ENCODE peak calls at places on chromosomes 16 and 17, in eight cellular contexts. R is vagina; E is aorta; Y is CD4-positive, alpha-beta memory T cell; C is BE2C; W is body of pancreas; L is astrocyte; G is psoas muscle. M is an unnamed sample.

GRCh38 chr16:11190585-11191565 is 65.1 kb downstream of the SOCS1 start:
- DNase-seq in E (no peak), G (no peak), L (peak; percentile 27), W (no peak), Y (no peak), R (no peak), C (no peak), M (no peak)

GRCh38 chr16:14325502-14325901 is 254.4 kb downstream of the MRTFB start:
- DNase-seq in C (no peak), L (no peak), W (no peak), Y (no peak), G (no peak), R (no peak), E (no peak), M (no peak)

GRCh38 chr16:11740567-11740966 is 2.1 kb downstream of the TXNDC11 start:
- DNase-seq in G (no peak), L (no peak), E (no peak), C (no peak), R (no peak), W (no peak), Y (no peak), M (no peak)

GRCh38 chr16:57634171-57634570 is 5.7 kb downstream of the ADGRG1 start:
- DNase-seq in L (no peak), W (no peak), Y (no peak), R (no peak), C (no peak), G (no peak), E (no peak), M (no peak)

GRCh38 chr16:87034317-87034716 is 282.9 kb downstream of the C16orf95 start:
- DNase-seq in C (no peak), L (no peak), R (no peak), Y (no peak), W (no peak), E (no peak), G (no peak), M (no peak)

GRCh38 chr17:2266045-2266864 is 37.3 kb downstream of the SMG6 start:
- DNase-seq in Y (peak; percentile 97), C (no peak), G (no peak), W (peak; percentile 49), R (no peak), L (no peak), E (no peak), M (peak; percentile 78)

GRCh38 chr17:12512712-12513355 is 152.9 kb upstream of the MYOCD start:
- DNase-seq in E (no peak), G (no peak), Y (no peak), R (no peak), L (peak; percentile 54), W (no peak), C (no peak), M (no peak)

GRCh38 chr17:1834378-1835149 is 4.8 kb downstream of the RPA1 start:
- DNase-seq in Y (no peak), W (no peak), E (no peak), G (no peak), C (no peak), L (no peak), R (no peak), M (no peak)

GRCh38 chr17:81906476-81907218 is 4.6 kb downstream of the PCYT2 start:
- DNase-seq in R (no peak), L (no peak), W (no peak), Y (no peak), C (no peak), G (no peak), E (no peak), M (no peak)

GRCh38 chr16:65789148-65789545 is 577.3 kb upstream of the CDH5 start:
- DNase-seq in E (no peak), W (no peak), L (no peak), G (no peak), R (no peak), Y (no peak), C (no peak), M (no peak)

GRCh38 chr17:76011951-76012350 is 11.3 kb downstream of the CDK3 start:
- DNase-seq in Y (no peak), W (no peak), L (no peak), C (no peak), E (no peak), R (no peak), G (no peak), M (no peak)

GRCh38 chr17:3828151-3828851 is 17.7 kb downstream of the NCBP3 start:
- DNase-seq in C (no peak), G (no peak), E (no peak), Y (no peak), R (no peak), L (peak; percentile 52), W (no peak), M (no peak)

GRCh38 chr16:31064882-31065461 is 9.1 kb downstream of the ZNF668 start:
- DNase-seq in W (peak; percentile 56), E (peak; percentile 72), R (no peak), Y (no peak), L (peak; percentile 94), G (peak; percentile 84), C (peak; percentile 82), M (no peak)

GRCh38 chr17:50440172-50440837 is 14.3 kb downstream of the ACSF2 start:
- DNase-seq in G (no peak), L (no peak), R (no peak), E (no peak), W (peak; percentile 56), Y (no peak), C (no peak), M (no peak)

GRCh38 chr17:6752068-6752909 is 3.6 kb upstream of the XAF1 start:
- DNase-seq in Y (no peak), R (no peak), C (no peak), W (peak; percentile 72), G (peak; percentile 53), E (peak; percentile 78), L (peak; percentile 100), M (no peak)

GRCh38 chr17:794876-795275 is 12.7 kb downstream of the MRM3 start:
- DNase-seq in Y (no peak), W (peak; percentile 96), G (peak; percentile 93), L (peak; percentile 36), C (peak; percentile 60), E (peak; percentile 88), R (peak; percentile 91), M (peak; percentile 10)

GRCh38 chr17:6496636-6497441 is 52.6 kb downstream of the PIMREG start:
- DNase-seq in W (no peak), Y (no peak), R (no peak), G (peak; percentile 15), L (no peak), C (no peak), E (no peak), M (no peak)

GRCh38 chr17:49076575-49077384 is 55.8 kb upstream of the B4GALNT2 start:
- DNase-seq in C (no peak), L (peak; percentile 89), G (no peak), R (no peak), Y (no peak), W (no peak), E (no peak), M (no peak)

GRCh38 chr16:73616186-73616585 is 568.3 kb upstream of the ZFHX3 start:
- DNase-seq in C (no peak), G (no peak), R (no peak), Y (no peak), W (no peak), L (no peak), E (no peak), M (no peak)

GRCh38 chr16:31200821-31201510 is 1.6 kb downstream of the PYCARD start:
- DNase-seq in L (no peak), C (no peak), E (peak; percentile 44), G (no peak), Y (peak; percentile 76), W (no peak), R (no peak), M (peak; percentile 26)

GRCh38 chr17:76992911-76993310 is 124.7 kb downstream of the MGAT5B start:
- DNase-seq in L (no peak), Y (no peak), E (no peak), C (peak; percentile 43), R (no peak), W (no peak), G (no peak), M (no peak)

GRCh38 chr17:49501496-49501895 is 6.4 kb downstream of the NGFR start:
- DNase-seq in E (no peak), W (no peak), R (no peak), L (no peak), C (no peak), Y (no peak), G (peak; percentile 47), M (no peak)

GRCh38 chr17:39678340-39679116 is 9.3 kb downstream of the PGAP3 start:
- DNase-seq in G (peak; percentile 52), Y (no peak), L (no peak), W (no peak), C (no peak), R (no peak), E (no peak), M (no peak)

GRCh38 chr17:75983501-75984181 is 4.6 kb downstream of the TEN1 start:
- DNase-seq in C (no peak), E (no peak), L (peak; percentile 57), W (peak; percentile 93), G (no peak), R (no peak), Y (no peak), M (no peak)

GRCh38 chr17:81298991-81299733 is 4.1 kb upstream of the SLC38A10 start:
- DNase-seq in Y (peak; percentile 11), C (no peak), W (no peak), E (no peak), R (no peak), G (no peak), L (no peak), M (no peak)

GRCh38 chr16:7313170-7313569 is 19.5 kb upstream of the RBFOX1 start:
- DNase-seq in G (no peak), R (no peak), E (no peak), C (no peak), W (no peak), Y (no peak), L (no peak), M (no peak)
- H3K9me3 ChIP-seq in G (no peaks in the 10 kb centered on the region), R (no peaks in the 10 kb centered on the region), E (no peaks in the 10 kb centered on the region), C (peaks cover 3% of the 10 kb centered on the region), W (no peaks in the 10 kb centered on the region), Y (no peaks in the 10 kb centered on the region), L (peaks cover 3% of the 10 kb centered on the region), M (no peaks in the 10 kb centered on the region)

DNA sequence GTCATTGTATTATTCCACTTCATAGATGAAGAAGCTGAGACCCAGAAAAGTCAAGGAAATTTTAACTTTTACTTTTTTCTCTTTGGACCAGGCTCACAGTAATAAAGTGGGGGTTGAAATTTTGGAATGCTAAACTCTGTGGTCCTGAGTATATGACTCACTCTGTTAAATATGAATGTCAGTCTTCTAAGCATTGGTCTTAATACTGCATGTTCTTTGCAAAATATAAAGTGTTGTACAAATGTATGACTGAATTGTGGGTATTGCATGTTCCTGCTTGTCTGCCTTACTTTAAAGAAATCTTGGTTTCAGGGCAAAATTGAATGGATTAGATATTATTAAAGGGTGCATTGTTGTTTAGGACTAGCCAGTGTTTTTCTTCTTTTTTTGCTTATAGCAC is 950.8 kb upstream of the GOT2 start:
- DNase-seq in L (peak; percentile 56), W (no peak), C (no peak), E (no peak), R (no peak), G (no peak), Y (no peak), M (no peak)
- H3K9me3 ChIP-seq in L (peaks cover 3% of the 10 kb centered on the region), W (no peaks in the 10 kb centered on the region), C (no peaks in the 10 kb centered on the region), E (no peaks in the 10 kb centered on the region), R (no peaks in the 10 kb centered on the region), G (no peaks in the 10 kb centered on the region), Y (no peaks in the 10 kb centered on the region), M (no peaks in the 10 kb centered on the region)

GRCh38 chr17:58377005-58377660 is 25.1 kb upstream of the SUPT4H1 start:
- DNase-seq in E (no peak), W (peak; percentile 57), R (no peak), G (no peak), L (no peak), Y (no peak), C (no peak), M (no peak)
- H3K9me3 ChIP-seq in E (no peaks in the 10 kb centered on the region), W (no peaks in the 10 kb centered on the region), R (no peaks in the 10 kb centered on the region), G (no peaks in the 10 kb centered on the region), L (no peaks in the 10 kb centered on the region), Y (no peaks in the 10 kb centered on the region), C (no peaks in the 10 kb centered on the region), M (no peaks in the 10 kb centered on the region)

GRCh38 chr17:54347495-54347894 is 524.8 kb downstream of the KIF2B start:
- DNase-seq in E (no peak), W (no peak), C (no peak), G (no peak), Y (no peak), L (no peak), R (no peak), M (no peak)
- H3K9me3 ChIP-seq in E (no peaks in the 10 kb centered on the region), W (no peaks in the 10 kb centered on the region), C (no peaks in the 10 kb centered on the region), G (no peaks in the 10 kb centered on the region), Y (no peaks in the 10 kb centered on the region), L (peaks cover 2% of the 10 kb centered on the region), R (no peaks in the 10 kb centered on the region), M (no peaks in the 10 kb centered on the region)